ENCODE peak calls at places on chromosomes 6 and 20, in seven cellular contexts. R is ascending aorta, N is BJ, M is psoas muscle, E is left ventricle myocardium inferior, A is GM23248, G is colonic mucosa. F is an unnamed sample.

GRCh38 chr6:83808926-83809325 is 44.2 kb upstream of the RIPPLY2 start:
- DNase-seq in R (no peak), N (no peak), M (no peak), E (no peak), A (no peak), G (no peak), F (no peak)

GRCh38 chr20:57625181-57625958 is 5.1 kb upstream of the ZBP1 start:
- DNase-seq in R (no peak), N (no peak), M (no peak), E (no peak), A (no peak), G (no peak), F (no peak)

GRCh38 chr20:37388831-37389230 is 42.9 kb downstream of the SRC start:
- DNase-seq in R (no peak), N (no peak), M (no peak), E (no peak), A (no peak), G (no peak), F (no peak)

GRCh38 chr6:75418233-75418632 is 75.4 kb downstream of the FILIP1 start:
- DNase-seq in R (no peak), N (no peak), M (no peak), E (no peak), A (peak), G (no peak), F (no peak)

GRCh38 chr6:95232477-95232876 is 344.9 kb upstream of the MANEA start:
- DNase-seq in R (no peak), N (no peak), M (no peak), E (no peak), A (peak), G (no peak), F (no peak)

GRCh38 chr6:158172001-158172400 is 3.9 kb downstream of the GTF2H5 start:
- DNase-seq in R (no peak), N (no peak), M (no peak), E (no peak), A (no peak), G (no peak), F (no peak)

GRCh38 chr6:96742702-96743101 is 94.6 kb downstream of the GPR63 start:
- DNase-seq in R (no peak), N (no peak), M (no peak), E (no peak), A (no peak), G (no peak), F (no peak)

GRCh38 chr6:169725270-169726048 is 1.2 kb upstream of the PHF10 start:
- DNase-seq in R (no peak), N (no peak), M (peak), E (peak), A (peak), G (peak), F (no peak)

GRCh38 chr6:73169111-73169510 is 56.2 kb downstream of the KHDC1L start:
- DNase-seq in R (no peak), N (no peak), M (no peak), E (no peak), A (no peak), G (no peak), F (no peak)

GRCh38 chr6:75727206-75727605 is 21.8 kb upstream of the MYO6 start:
- DNase-seq in R (no peak), N (no peak), M (no peak), E (no peak), A (no peak), G (no peak), F (no peak)

GRCh38 chr20:38343107-38343797 is 3.0 kb upstream of the LBP start:
- DNase-seq in R (no peak), N (no peak), M (peak), E (no peak), A (no peak), G (peak), F (no peak)

GRCh38 chr6:136676075-136676474 is 116.2 kb downstream of the MAP3K5 start:
- DNase-seq in R (no peak), N (no peak), M (no peak), E (no peak), A (no peak), G (no peak), F (no peak)

GRCh38 chr20:53914091-53914860 is 156.1 kb downstream of the BCAS1 start:
- DNase-seq in R (no peak), N (no peak), M (no peak), E (no peak), A (peak), G (no peak), F (no peak)

GRCh38 chr6:143806282-143807102 is 36.6 kb upstream of the LTV1 start:
- DNase-seq in R (no peak), N (no peak), M (no peak), E (no peak), A (peak), G (no peak), F (peak)

GRCh38 chr6:116385462-116385807 is 14.7 kb downstream of the DSE start:
- DNase-seq in R (no peak), N (no peak), M (no peak), E (no peak), A (peak), G (no peak), F (no peak)

GRCh38 chr6:77879527-77879926 is 226.7 kb downstream of the MEI4 start:
- DNase-seq in R (no peak), N (no peak), M (no peak), E (no peak), A (no peak), G (no peak), F (no peak)

GRCh38 chr6:21679761-21680265 is 86.3 kb downstream of the SOX4 start:
- DNase-seq in R (no peak), N (peak), M (no peak), E (no peak), A (peak), G (no peak), F (peak)

GRCh38 chr20:46056970-46057855 is 28.2 kb downstream of the SLC12A5 start:
- DNase-seq in R (no peak), N (no peak), M (peak), E (peak), A (peak), G (peak), F (peak)

GRCh38 chr6:107656381-107656780 is 166.5 kb downstream of the SOBP start:
- DNase-seq in R (no peak), N (no peak), M (no peak), E (no peak), A (no peak), G (no peak), F (no peak)

GRCh38 chr6:159830481-159831372 is 30.7 kb downstream of the PNLDC1 start:
- DNase-seq in R (no peak), N (no peak), M (no peak), E (no peak), A (no peak), G (no peak), F (no peak)

GRCh38 chr6:159043236-159043635 is 1.6 kb downstream of the TAGAP start:
- DNase-seq in R (no peak), N (no peak), M (no peak), E (no peak), A (no peak), G (peak), F (no peak)

GRCh38 chr6:51314965-51315364 is 496.3 kb downstream of the TFAP2B start:
- DNase-seq in R (no peak), N (no peak), M (no peak), E (no peak), A (no peak), G (no peak), F (no peak)

GRCh38 chr6:154252676-154253075 is 103.9 kb downstream of the IPCEF1 start:
- DNase-seq in R (no peak), N (no peak), M (no peak), E (no peak), A (peak), G (no peak), F (no peak)

GRCh38 chr6:25655746-25656145 is 3.7 kb downstream of the SCGN start:
- DNase-seq in R (no peak), N (no peak), M (no peak), E (no peak), A (no peak), G (no peak), F (no peak)

GRCh38 chr6:144353871-144354314 is 68.8 kb downstream of the UTRN start:
- DNase-seq in R (no peak), N (no peak), M (no peak), E (no peak), A (no peak), G (no peak), F (no peak)

GRCh38 chr6:23531666-23532065 is 594.3 kb upstream of the NRSN1 start:
- DNase-seq in R (no peak), N (no peak), M (no peak), E (no peak), A (no peak), G (no peak), F (no peak)

GRCh38 chr20:60304026-60304590 is 345.9 kb downstream of the CDH26 start:
- DNase-seq in R (no peak), N (no peak), M (no peak), E (no peak), A (no peak), G (no peak), F (no peak)

GRCh38 chr20:57433658-57434389 is 42.6 kb downstream of the RBM38 start:
- DNase-seq in R (no peak), N (no peak), M (no peak), E (no peak), A (no peak), G (no peak), F (no peak)

GRCh38 chr20:19835533-19836222 is 77.6 kb downstream of the RIN2 start:
- DNase-seq in R (no peak), N (no peak), M (no peak), E (peak), A (no peak), G (no peak), F (no peak)

GRCh38 chr20:58173930-58174707 is 54.3 kb downstream of the ANKRD60 start:
- DNase-seq in R (no peak), N (no peak), M (no peak), E (no peak), A (peak), G (no peak), F (no peak)

GRCh38 chr6:113564401-113565161 is 292.6 kb upstream of the MARCKS start:
- DNase-seq in R (peak), N (peak), M (peak), E (peak), A (peak), G (peak), F (peak)

GRCh38 chr6:158219229-158219628 is 51.1 kb downstream of the GTF2H5 start:
- DNase-seq in R (no peak), N (peak), M (no peak), E (no peak), A (peak), G (peak), F (no peak)

GRCh38 chr6:73927421-73927820 is 231.4 kb downstream of the CD109 start:
- DNase-seq in R (no peak), N (no peak), M (no peak), E (no peak), A (no peak), G (no peak), F (no peak)

GRCh38 chr6:160438481-160438880 is 90.3 kb downstream of the SLC22A3 start:
- DNase-seq in R (no peak), N (no peak), M (no peak), E (no peak), A (no peak), G (no peak), F (no peak)

DNA sequence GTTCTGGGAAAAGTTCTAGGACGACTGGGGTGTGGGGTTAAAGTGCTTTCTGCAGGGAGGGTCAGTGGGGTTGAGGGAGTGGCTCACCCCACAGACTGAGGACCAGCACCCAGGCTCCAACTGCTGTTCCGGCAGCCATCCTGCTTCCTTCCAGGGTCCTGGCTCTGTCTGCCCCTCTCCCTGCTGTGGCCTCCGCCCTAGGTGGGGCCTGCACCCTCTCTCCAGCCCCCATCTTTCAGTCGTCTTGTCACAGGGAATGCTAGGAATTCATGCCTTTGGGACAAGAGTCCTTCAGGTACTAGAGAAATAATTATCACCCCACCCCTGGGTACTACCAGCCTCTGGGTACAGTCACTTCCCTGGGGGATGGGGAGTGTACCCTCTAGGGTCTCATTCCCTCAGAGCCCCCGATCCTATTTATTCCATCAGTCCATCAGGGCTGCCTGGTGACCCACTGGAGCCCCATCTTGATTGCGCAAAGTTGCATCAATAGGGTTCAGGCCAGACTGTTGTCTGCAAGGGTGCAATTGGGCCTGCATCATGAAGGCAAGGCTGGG is at the start of gene AGER:
- DNase-seq in R (no peak), N (no peak), M (no peak), E (no peak), A (no peak), G (no peak), F (no peak)
- H3K4me3 ChIP-seq in R (no peak), N (no peak), M (peak), E (peak), A (no peak), G (no peak), F (no peak)

DNA sequence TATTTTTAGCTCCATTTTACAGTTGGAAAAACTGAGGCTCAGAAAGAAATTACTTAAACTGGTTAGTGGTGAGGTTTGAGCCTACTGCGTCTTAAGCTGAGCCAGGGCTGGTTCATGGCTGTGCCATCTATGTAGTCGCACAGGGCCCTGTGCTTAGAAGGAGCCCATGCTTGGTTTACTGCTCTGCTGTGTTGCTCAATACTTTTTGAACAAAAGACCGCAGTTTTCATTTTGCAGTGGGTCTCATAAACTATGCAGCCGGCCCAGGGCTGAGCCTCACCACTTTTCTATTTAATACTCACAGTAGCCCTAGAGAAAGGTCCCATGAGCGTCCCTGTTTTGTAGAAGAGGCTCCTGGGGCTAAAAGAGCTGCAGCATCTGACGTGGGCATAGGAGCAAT is 577 bp downstream of the SIRPB2 start:
- DNase-seq in R (no peak), N (no peak), M (no peak), E (no peak), A (no peak), G (no peak), F (no peak)
- H3K4me3 ChIP-seq in R (peak), N (no peak), M (peak), E (peak), A (no peak), G (peak), F (no peak)

GRCh38 chr6:111668410-111668809 is 62.7 kb upstream of the TRAF3IP2 start:
- DNase-seq in R (no peak), N (no peak), M (no peak), E (no peak), A (peak), G (no peak), F (no peak)
- H3K4me3 ChIP-seq in R (no peak), N (no peak), M (no peak), E (no peak), A (no peak), G (no peak), F (no peak)

GRCh38 chr6:156389296-156389695 is 387.9 kb upstream of the ARID1B start:
- DNase-seq in R (no peak), N (no peak), M (no peak), E (no peak), A (no peak), G (no peak), F (no peak)

GRCh38 chr6:156390621-156391378 is 386.4 kb upstream of the ARID1B start:
- DNase-seq in R (no peak), N (peak), M (no peak), E (no peak), A (no peak), G (no peak), F (no peak)

GRCh38 chr6:156391977-156392376 is 385.2 kb upstream of the ARID1B start:
- DNase-seq in R (no peak), N (no peak), M (no peak), E (no peak), A (no peak), G (no peak), F (no peak)

GRCh38 chr6:156395276-156395675 is 381.9 kb upstream of the ARID1B start:
- DNase-seq in R (no peak), N (no peak), M (no peak), E (no peak), A (no peak), G (peak), F (no peak)

DNA sequence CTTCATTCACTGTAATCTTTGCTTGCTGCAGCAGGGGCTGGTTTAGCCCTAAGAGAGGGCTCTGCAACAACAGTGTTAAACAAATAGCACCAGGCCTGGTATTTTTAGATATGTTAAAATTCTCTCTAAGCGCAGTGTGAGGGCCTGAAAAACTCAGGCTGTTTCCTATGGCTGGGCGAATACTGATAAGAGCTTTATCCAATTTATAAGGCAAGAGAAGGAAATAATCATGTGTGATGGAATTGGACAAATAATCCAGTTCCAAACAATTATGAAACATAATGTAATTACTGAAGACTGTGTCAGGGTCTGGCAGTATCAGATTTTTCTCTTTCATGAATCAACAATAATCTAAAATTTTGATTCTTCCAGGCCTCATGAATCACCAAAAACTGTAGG is 385.8 kb upstream of the ARID1B start:
- DNase-seq in R (no peak), N (no peak), M (no peak), E (no peak), A (no peak), G (no peak), F (no peak)
- H3K4me3 ChIP-seq in R (no peak), N (no peak), M (no peak), E (no peak), A (no peak), G (no peak), F (no peak)

DNA sequence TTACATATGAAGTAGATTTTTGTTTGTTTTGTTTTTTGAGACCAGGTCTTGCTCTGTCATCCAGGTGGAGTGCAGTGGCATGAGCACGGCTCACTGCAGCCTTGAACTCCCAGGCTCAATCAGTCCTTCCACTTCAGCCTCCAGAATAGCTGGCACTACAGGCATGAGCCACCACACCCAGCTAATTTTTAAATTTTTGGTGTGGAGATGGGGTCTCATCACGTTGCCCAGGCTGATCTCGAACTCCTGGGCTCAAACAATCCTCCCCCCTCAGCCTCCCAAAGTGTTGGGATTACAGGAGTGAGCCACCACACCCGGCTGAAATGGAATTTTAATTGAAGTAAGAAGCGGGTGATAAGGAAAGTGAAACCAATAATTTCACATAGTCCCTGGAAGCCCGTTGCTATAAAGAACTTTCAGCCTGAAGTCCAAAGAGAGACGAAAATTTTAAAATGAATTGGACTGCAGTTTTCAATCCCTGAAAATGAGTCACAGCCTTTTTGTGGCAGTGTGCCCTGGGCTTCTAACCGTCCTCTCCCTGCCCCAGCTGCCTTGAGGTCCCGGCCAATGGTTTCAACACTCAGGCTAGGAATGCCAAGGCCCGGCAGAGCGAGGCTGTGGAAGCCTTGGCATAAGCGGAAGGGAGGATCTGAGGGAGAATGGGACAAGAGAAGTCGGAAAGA is 757 bp downstream of the RAET1E start:
- DNase-seq in R (peak), N (peak), M (peak), E (peak), A (peak), G (peak), F (peak)
- H3K4me3 ChIP-seq in R (peak), N (peak), M (peak), E (peak), A (peak), G (peak), F (peak)

DNA sequence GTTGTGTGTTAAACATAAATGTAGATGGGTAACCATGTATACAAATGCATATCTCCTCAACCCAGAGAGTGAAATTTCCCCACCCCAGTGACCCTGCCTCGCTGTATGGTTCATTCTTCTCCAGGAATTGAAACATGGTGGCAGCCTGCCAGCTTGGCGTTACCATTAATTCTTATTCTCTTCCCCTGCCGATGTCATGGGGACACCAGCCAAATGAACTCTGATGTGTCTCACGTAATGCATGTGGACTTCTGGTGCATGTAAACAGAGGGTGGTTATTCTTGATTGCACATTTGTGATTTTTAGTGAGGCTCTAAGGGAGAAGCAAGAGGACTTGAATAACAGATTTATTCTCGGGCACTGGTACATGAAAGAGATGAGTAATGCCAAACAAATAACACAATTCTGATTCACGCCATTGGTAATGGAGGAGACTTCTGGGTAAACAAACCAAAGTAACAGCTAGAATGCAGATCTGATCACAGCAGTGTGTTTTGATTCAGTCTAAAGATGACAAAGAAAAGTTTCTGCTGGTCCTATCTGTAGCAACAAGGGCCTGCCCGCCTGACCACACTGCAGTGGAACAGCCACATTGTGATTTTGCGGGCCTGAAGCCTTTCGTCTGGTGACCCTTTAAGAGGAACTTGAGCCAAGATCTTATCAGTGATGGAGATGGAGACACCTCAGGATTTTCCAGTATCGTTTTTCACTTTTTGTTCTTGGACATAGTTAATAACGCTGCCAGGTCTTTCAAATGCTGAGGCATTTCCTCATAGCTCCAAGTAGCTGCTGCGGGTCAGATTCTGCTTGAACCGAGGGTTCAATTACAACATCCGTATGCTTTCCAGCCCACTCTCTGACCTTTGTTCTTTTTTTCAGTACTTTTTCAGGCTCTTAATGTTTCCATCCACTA is 171.8 kb upstream of the AKAP12 start:
- DNase-seq in R (no peak), N (peak), M (peak), E (peak), A (peak), G (peak), F (peak)
- H3K4me3 ChIP-seq in R (no peak), N (no peak), M (no peak), E (no peak), A (peak), G (no peak), F (no peak)

GRCh38 chr20:50690562-50690978 is 772 bp downstream of the RIPOR3 start:
- DNase-seq in R (no peak), N (no peak), M (no peak), E (no peak), A (no peak), G (no peak), F (no peak)
- H3K4me3 ChIP-seq in R (peak), N (peak), M (peak), E (peak), A (peak), G (peak), F (peak)

F was measured in astrocyte of the cerebellum.